ENCODE peak calls at places on chromosomes 6 and 20, in four cellular contexts. C is CD4-positive, CD25-positive, alpha-beta regulatory T cell; V is fibroblast of lung; Y is GM23248. G is an unnamed sample.

GRCh38 chr6:87808005-87808757 is 106.1 kb upstream of the AKIRIN2 start:
- DNase-seq in C (no peak), V (peak; percentile 89), Y (peak; percentile 91), G (peak; percentile 89)

GRCh38 chr6:155561262-155561970 is 105.8 kb upstream of the NOX3 start:
- DNase-seq in C (no peak), V (peak; percentile 6), Y (peak; percentile 4), G (no peak)

GRCh38 chr6:3016473-3017280 is 17.0 kb downstream of the NQO2 start:
- DNase-seq in C (no peak), V (no peak), Y (no peak), G (no peak)

GRCh38 chr20:44728835-44729342 is 13.7 kb downstream of the CCN5 start:
- DNase-seq in C (no peak), V (peak; percentile 66), Y (peak; percentile 93), G (peak; percentile 85)

GRCh38 chr20:19757487-19757972 is 528 bp upstream of the RIN2 start:
- DNase-seq in C (no peak), V (peak; percentile 77), Y (peak; percentile 89), G (no peak)

GRCh38 chr6:134621858-134622257 is 303.9 kb upstream of the SGK1 start:
- DNase-seq in C (no peak), V (peak; percentile 17), Y (peak; percentile 65), G (peak; percentile 91)

GRCh38 chr20:44394520-44395182 is 39.2 kb downstream of the HNF4A start:
- DNase-seq in C (no peak), V (no peak), Y (no peak), G (no peak)

GRCh38 chr6:28209753-28210535 is 15.1 kb upstream of the ZSCAN9 start:
- DNase-seq in C (no peak), V (no peak), Y (no peak), G (peak; percentile 41)

GRCh38 chr6:6614096-6614964 is 25.8 kb downstream of the LY86 start:
- DNase-seq in C (peak; percentile 66), V (no peak), Y (peak; percentile 56), G (peak; percentile 30)

GRCh38 chr6:25842526-25842925 is 10.7 kb upstream of the SLC17A1 start:
- DNase-seq in C (no peak), V (no peak), Y (no peak), G (no peak)

GRCh38 chr20:20017852-20018245 is 687 bp downstream of the NAA20 start:
- DNase-seq in C (peak; percentile 5), V (peak; percentile 9), Y (peak; percentile 50), G (no peak)

GRCh38 chr6:170176621-170177382 is 114.1 kb downstream of the DLL1 start:
- DNase-seq in C (no peak), V (no peak), Y (peak; percentile 31), G (no peak)

GRCh38 chr20:53935353-53936084 is 134.9 kb downstream of the BCAS1 start:
- DNase-seq in C (no peak), V (no peak), Y (no peak), G (no peak)

GRCh38 chr6:88910922-88911778 is 52.3 kb downstream of the RNGTT start:
- DNase-seq in C (no peak), V (peak; percentile 49), Y (no peak), G (no peak)

GRCh38 chr6:17504005-17504404 is 96.1 kb upstream of the FAM8A1 start:
- DNase-seq in C (no peak), V (no peak), Y (no peak), G (no peak)

GRCh38 chr6:17501982-17502704 is 98.0 kb upstream of the FAM8A1 start:
- DNase-seq in C (no peak), V (no peak), Y (no peak), G (no peak)

GRCh38 chr6:17501442-17501841 is 98.7 kb upstream of the FAM8A1 start:
- DNase-seq in C (no peak), V (no peak), Y (no peak), G (no peak)

GRCh38 chr6:17505062-17505476 is 95.0 kb upstream of the FAM8A1 start:
- DNase-seq in C (no peak), V (peak; percentile 16), Y (peak; percentile 51), G (peak; percentile 8)

GRCh38 chr6:17503051-17503450 is 97.1 kb upstream of the FAM8A1 start:
- DNase-seq in C (no peak), V (no peak), Y (no peak), G (no peak)
- H3K27me3 ChIP-seq in C (no peaks in the 10 kb centered on the region), V (no peaks in the 10 kb centered on the region), Y (no peaks in the 10 kb centered on the region), G (no peaks in the 10 kb centered on the region)

GRCh38 chr20:41149679-41150131 is 12.4 kb downstream of the PLCG1 start:
- DNase-seq in C (no peak), V (peak; percentile 57), Y (peak; percentile 71), G (no peak)
- H3K4me1 ChIP-seq in C (peaks cover 100% of the 10 kb centered on the region), V (peaks cover 3% of the 10 kb centered on the region), Y (peaks cover 19% of the 10 kb centered on the region), G (peaks cover 3% of the 10 kb centered on the region)

DNA sequence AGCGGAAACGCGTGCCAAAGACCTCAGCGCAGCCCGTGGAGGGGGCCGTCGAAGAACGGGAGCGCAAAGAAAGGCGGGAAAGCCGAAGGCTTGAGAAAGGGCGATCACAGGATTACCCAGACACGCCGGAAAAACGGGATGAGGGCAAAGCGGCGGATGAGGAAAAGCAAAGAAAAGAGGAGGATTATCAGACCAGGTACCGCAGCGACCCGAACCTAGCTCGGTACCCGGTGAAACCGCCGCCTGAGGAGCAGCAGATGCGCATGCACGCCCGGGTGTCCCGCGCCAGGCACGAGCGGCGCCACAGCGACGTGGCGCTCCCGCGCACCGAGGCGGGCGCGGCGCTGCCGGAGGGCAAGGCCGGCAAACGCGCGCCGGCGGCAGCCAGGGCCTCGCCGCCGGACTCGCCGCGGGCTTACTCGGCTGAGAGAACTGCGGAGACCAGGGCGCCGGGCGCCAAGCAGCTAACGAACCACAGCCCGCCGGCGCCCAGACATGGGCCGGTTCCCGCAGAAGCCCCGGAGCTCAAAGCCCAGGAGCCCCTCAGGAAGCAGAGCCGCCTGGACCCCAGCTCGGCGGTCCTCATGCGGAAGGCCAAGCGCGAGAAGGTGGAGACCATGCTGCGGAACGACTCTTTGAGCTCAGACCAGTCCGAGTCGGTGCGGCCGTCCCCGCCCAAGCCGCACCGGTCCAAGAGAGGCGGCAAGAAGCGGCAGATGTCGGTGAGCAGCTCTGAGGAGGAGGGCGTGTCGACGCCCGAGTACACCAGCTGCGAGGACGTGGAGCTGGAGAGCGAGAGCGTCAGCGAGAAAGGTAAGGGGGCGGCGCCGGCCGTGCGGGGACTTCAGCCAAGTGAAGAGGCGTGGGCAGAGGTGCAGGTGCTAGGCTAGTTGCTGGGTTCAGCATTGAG is 296.2 kb downstream of the RIMS1 start:
- DNase-seq in C (no peak), V (peak; percentile 60), Y (peak; percentile 58), G (peak; percentile 20)
- H3K27me3 ChIP-seq in C (peaks cover 2% of the 10 kb centered on the region), V (peaks cover 5% of the 10 kb centered on the region), Y (peaks cover 46% of the 10 kb centered on the region), G (peaks cover 74% of the 10 kb centered on the region)

DNA sequence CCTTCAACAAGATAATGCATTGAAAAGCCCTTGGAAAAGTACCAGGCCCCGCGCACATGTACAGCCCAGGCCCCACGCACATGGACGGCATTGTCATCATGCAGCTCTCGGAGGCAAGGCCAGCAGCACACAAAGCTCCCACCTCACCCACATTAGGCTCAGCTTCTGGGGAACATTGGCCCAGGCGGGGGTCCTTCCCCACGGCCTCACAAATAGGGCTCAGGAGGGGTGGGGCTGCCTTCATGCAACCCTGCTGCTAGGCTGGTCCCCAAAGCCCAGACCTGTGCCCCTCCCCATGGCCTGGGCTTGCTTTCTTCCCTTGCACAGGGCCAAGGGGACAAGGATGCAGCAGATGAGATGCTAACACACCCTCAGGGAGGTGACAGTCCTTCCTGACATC is 26.7 kb downstream of the NPEPL1 start:
- DNase-seq in C (no peak), V (no peak), Y (no peak), G (no peak)
- H3K4me1 ChIP-seq in C (no peaks in the 10 kb centered on the region), V (no peaks in the 10 kb centered on the region), Y (no peaks in the 10 kb centered on the region), G (no peaks in the 10 kb centered on the region)

DNA sequence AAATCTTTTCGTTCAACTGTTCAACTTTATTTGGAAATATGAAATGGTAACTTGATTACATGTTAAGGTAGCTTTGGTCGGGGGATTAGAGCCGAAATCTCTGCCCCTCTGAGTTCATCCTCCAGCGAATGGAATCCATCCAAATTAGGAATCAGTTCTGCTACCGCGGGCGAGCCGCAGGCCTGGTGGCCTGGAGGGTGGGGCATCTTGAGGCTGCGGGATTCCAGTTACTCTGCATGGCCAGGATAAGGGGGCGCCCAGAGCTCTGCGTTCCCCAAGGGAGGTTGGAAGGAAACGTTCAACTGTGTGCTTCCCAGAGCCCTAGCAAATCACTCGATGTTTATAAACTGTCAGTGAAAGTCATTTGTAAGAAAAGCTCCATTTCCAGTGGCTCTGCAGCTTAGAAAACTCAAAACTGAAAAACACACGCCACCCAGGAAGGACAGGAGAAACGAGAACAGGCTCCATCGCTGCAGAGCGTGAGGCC is 262.2 kb downstream of the TAF4 start:
- DNase-seq in C (no peak), V (no peak), Y (peak; percentile 11), G (no peak)
- H3K27me3 ChIP-seq in C (no peaks in the 10 kb centered on the region), V (peaks cover 21% of the 10 kb centered on the region), Y (peaks cover 31% of the 10 kb centered on the region), G (peaks cover 84% of the 10 kb centered on the region)

GRCh38 chr6:151027936-151028838 is 162.7 kb downstream of the MTHFD1L start:
- DNase-seq in C (no peak), V (no peak), Y (no peak), G (no peak)

GRCh38 chr6:151032034-151032433 is 166.5 kb downstream of the MTHFD1L start:
- DNase-seq in C (no peak), V (no peak), Y (no peak), G (no peak)

GRCh38 chr6:151026021-151026663 is 160.6 kb downstream of the MTHFD1L start:
- DNase-seq in C (no peak), V (peak; percentile 23), Y (no peak), G (no peak)

GRCh38 chr6:151027295-151027747 is 161.8 kb downstream of the MTHFD1L start:
- DNase-seq in C (no peak), V (no peak), Y (no peak), G (no peak)

DNA sequence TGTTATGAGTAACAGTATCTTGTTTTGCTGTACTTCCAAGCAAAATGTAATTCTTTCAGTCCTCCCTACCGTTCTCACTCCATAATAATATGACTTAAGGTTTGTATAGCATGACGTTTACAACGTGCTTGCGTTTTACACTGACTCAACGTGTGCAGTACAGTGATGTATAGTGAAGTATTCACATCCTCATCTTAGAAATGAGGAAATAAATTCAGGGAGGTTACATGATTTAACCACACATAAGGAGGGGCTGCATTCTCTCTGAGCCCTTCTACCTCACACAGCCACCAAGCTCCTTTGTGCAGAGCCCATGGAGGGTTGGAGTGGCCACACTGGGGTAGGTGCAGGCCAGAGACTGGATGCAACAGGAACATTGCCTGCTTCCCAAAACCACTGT is 164.5 kb downstream of the MTHFD1L start:
- DNase-seq in C (no peak), V (no peak), Y (no peak), G (no peak)
- H3K4me1 ChIP-seq in C (no peaks in the 10 kb centered on the region), V (no peaks in the 10 kb centered on the region), Y (no peaks in the 10 kb centered on the region), G (no peaks in the 10 kb centered on the region)

GRCh38 chr6:1601616-1602355 is 7.9 kb upstream of the FOXC1 start:
- DNase-seq in C (no peak), V (no peak), Y (no peak), G (no peak)

GRCh38 chr6:1600764-1601615 is 8.7 kb upstream of the FOXC1 start:
- DNase-seq in C (no peak), V (no peak), Y (no peak), G (no peak)

GRCh38 chr6:1600063-1600763 is 9.5 kb upstream of the FOXC1 start:
- DNase-seq in C (no peak), V (no peak), Y (no peak), G (no peak)

GRCh38 chr6:1603708-1604346 is 5.9 kb upstream of the FOXC1 start:
- DNase-seq in C (no peak), V (no peak), Y (no peak), G (no peak)

GRCh38 chr6:1602356-1602713 is 7.4 kb upstream of the FOXC1 start:
- DNase-seq in C (no peak), V (no peak), Y (no peak), G (no peak)
- H3K27me3 ChIP-seq in C (peaks cover 36% of the 10 kb centered on the region), V (peaks cover 55% of the 10 kb centered on the region), Y (peaks cover 47% of the 10 kb centered on the region), G (peaks cover 53% of the 10 kb centered on the region)

G was measured in foreskin keratinocyte.